ENCODE peak calls at places on chromosomes 11 and 22, in eight cellular contexts. One of them, this sample, is unnamed.

GRCh38 chr22:21754523-21755128 is 19.0 kb upstream of the YPEL1 start:
- DNase-seq in left colon: peak
- DNase-seq in cardiac muscle cell: peak
- DNase-seq in smooth muscle cell of the brain vasculature: no peak
- DNase-seq in NAMALWA: peak
- DNase-seq in DMS53: no peak
- DNase-seq in COR-L47: no peak
- DNase-seq in T-helper 2 cell: no peak
- DNase-seq in this sample: peak

GRCh38 chr11:13280777-13281176 is 3.2 kb downstream of the BMAL1 start:
- DNase-seq in left colon: no peak
- DNase-seq in cardiac muscle cell: no peak
- DNase-seq in smooth muscle cell of the brain vasculature: no peak
- DNase-seq in NAMALWA: no peak
- DNase-seq in DMS53: no peak
- DNase-seq in COR-L47: no peak
- DNase-seq in T-helper 2 cell: no peak
- DNase-seq in this sample: no peak

GRCh38 chr11:8260202-8260996 is 3.3 kb downstream of the LMO1 start:
- DNase-seq in left colon: no peak
- DNase-seq in cardiac muscle cell: no peak
- DNase-seq in smooth muscle cell of the brain vasculature: no peak
- DNase-seq in NAMALWA: no peak
- DNase-seq in DMS53: no peak
- DNase-seq in COR-L47: no peak
- DNase-seq in T-helper 2 cell: no peak
- DNase-seq in this sample: no peak

GRCh38 chr11:71250512-71251158 is 1.7 kb downstream of the SHANK2 start:
- DNase-seq in left colon: no peak
- DNase-seq in cardiac muscle cell: no peak
- DNase-seq in smooth muscle cell of the brain vasculature: no peak
- DNase-seq in NAMALWA: no peak
- DNase-seq in DMS53: no peak
- DNase-seq in COR-L47: no peak
- DNase-seq in T-helper 2 cell: no peak
- DNase-seq in this sample: no peak

GRCh38 chr11:120035756-120036155 is 102.2 kb downstream of the TRIM29 start:
- DNase-seq in left colon: no peak
- DNase-seq in cardiac muscle cell: no peak
- DNase-seq in smooth muscle cell of the brain vasculature: no peak
- DNase-seq in NAMALWA: no peak
- DNase-seq in DMS53: no peak
- DNase-seq in COR-L47: no peak
- DNase-seq in T-helper 2 cell: no peak
- DNase-seq in this sample: no peak

GRCh38 chr22:30310881-30311771 is 15.6 kb downstream of the TBC1D10A start:
- DNase-seq in left colon: peak
- DNase-seq in cardiac muscle cell: peak
- DNase-seq in smooth muscle cell of the brain vasculature: no peak
- DNase-seq in NAMALWA: no peak
- DNase-seq in DMS53: no peak
- DNase-seq in COR-L47: no peak
- DNase-seq in T-helper 2 cell: no peak
- DNase-seq in this sample: no peak

GRCh38 chr11:93099811-93100210 is 98.0 kb downstream of the SLC36A4 start:
- DNase-seq in left colon: no peak
- DNase-seq in cardiac muscle cell: peak
- DNase-seq in smooth muscle cell of the brain vasculature: no peak
- DNase-seq in NAMALWA: no peak
- DNase-seq in DMS53: no peak
- DNase-seq in COR-L47: no peak
- DNase-seq in T-helper 2 cell: no peak
- DNase-seq in this sample: no peak

GRCh38 chr22:46758867-46759290 is 3.6 kb upstream of the TBC1D22A start:
- DNase-seq in left colon: peak
- DNase-seq in cardiac muscle cell: peak
- DNase-seq in smooth muscle cell of the brain vasculature: no peak
- DNase-seq in NAMALWA: peak
- DNase-seq in DMS53: peak
- DNase-seq in COR-L47: no peak
- DNase-seq in T-helper 2 cell: no peak
- DNase-seq in this sample: peak

GRCh38 chr22:31613286-31613903 is 48.6 kb downstream of the PISD start:
- DNase-seq in left colon: no peak
- DNase-seq in cardiac muscle cell: no peak
- DNase-seq in smooth muscle cell of the brain vasculature: no peak
- DNase-seq in NAMALWA: no peak
- DNase-seq in DMS53: no peak
- DNase-seq in COR-L47: no peak
- DNase-seq in T-helper 2 cell: no peak
- DNase-seq in this sample: no peak

GRCh38 chr11:111429066-111429506 is 50.0 kb upstream of the POU2AF1 start:
- DNase-seq in left colon: peak
- DNase-seq in cardiac muscle cell: peak
- DNase-seq in smooth muscle cell of the brain vasculature: peak
- DNase-seq in NAMALWA: peak
- DNase-seq in DMS53: peak
- DNase-seq in COR-L47: no peak
- DNase-seq in T-helper 2 cell: no peak
- DNase-seq in this sample: peak

GRCh38 chr11:100676901-100677300 is 10.2 kb upstream of the ARHGAP42 start:
- DNase-seq in left colon: no peak
- DNase-seq in cardiac muscle cell: no peak
- DNase-seq in smooth muscle cell of the brain vasculature: no peak
- DNase-seq in NAMALWA: no peak
- DNase-seq in DMS53: peak
- DNase-seq in COR-L47: no peak
- DNase-seq in T-helper 2 cell: no peak
- DNase-seq in this sample: no peak

GRCh38 chr11:12232819-12233601 is 122.6 kb downstream of the MICAL2 start:
- DNase-seq in left colon: no peak
- DNase-seq in cardiac muscle cell: peak
- DNase-seq in smooth muscle cell of the brain vasculature: no peak
- DNase-seq in NAMALWA: no peak
- DNase-seq in DMS53: no peak
- DNase-seq in COR-L47: no peak
- DNase-seq in T-helper 2 cell: no peak
- DNase-seq in this sample: no peak

GRCh38 chr11:126161146-126161458 is 50.3 kb downstream of the RPUSD4 start:
- DNase-seq in left colon: no peak
- DNase-seq in cardiac muscle cell: no peak
- DNase-seq in smooth muscle cell of the brain vasculature: no peak
- DNase-seq in NAMALWA: no peak
- DNase-seq in DMS53: no peak
- DNase-seq in COR-L47: no peak
- DNase-seq in T-helper 2 cell: no peak
- DNase-seq in this sample: no peak

GRCh38 chr11:118216621-118217526 is 7.9 kb downstream of the JAML start:
- DNase-seq in left colon: no peak
- DNase-seq in cardiac muscle cell: no peak
- DNase-seq in smooth muscle cell of the brain vasculature: no peak
- DNase-seq in NAMALWA: no peak
- DNase-seq in DMS53: no peak
- DNase-seq in COR-L47: no peak
- DNase-seq in T-helper 2 cell: peak
- DNase-seq in this sample: no peak

GRCh38 chr22:36486619-36487384 is 5.4 kb upstream of the TXN2 start:
- DNase-seq in left colon: peak
- DNase-seq in cardiac muscle cell: peak
- DNase-seq in smooth muscle cell of the brain vasculature: no peak
- DNase-seq in NAMALWA: peak
- DNase-seq in DMS53: peak
- DNase-seq in COR-L47: peak
- DNase-seq in T-helper 2 cell: peak
- DNase-seq in this sample: peak

GRCh38 chr11:110110854-110111253 is 17.7 kb downstream of the ZC3H12C start:
- DNase-seq in left colon: no peak
- DNase-seq in cardiac muscle cell: no peak
- DNase-seq in smooth muscle cell of the brain vasculature: no peak
- DNase-seq in NAMALWA: no peak
- DNase-seq in DMS53: no peak
- DNase-seq in COR-L47: no peak
- DNase-seq in T-helper 2 cell: no peak
- DNase-seq in this sample: no peak

GRCh38 chr11:107741044-107741823 is 29.4 kb upstream of the SLN start:
- DNase-seq in left colon: peak
- DNase-seq in cardiac muscle cell: peak
- DNase-seq in smooth muscle cell of the brain vasculature: peak
- DNase-seq in NAMALWA: peak
- DNase-seq in DMS53: peak
- DNase-seq in COR-L47: no peak
- DNase-seq in T-helper 2 cell: no peak
- DNase-seq in this sample: peak

GRCh38 chr11:43638717-43639116 is 41.8 kb upstream of the HSD17B12 start:
- DNase-seq in left colon: no peak
- DNase-seq in cardiac muscle cell: no peak
- DNase-seq in smooth muscle cell of the brain vasculature: no peak
- DNase-seq in NAMALWA: no peak
- DNase-seq in DMS53: no peak
- DNase-seq in COR-L47: no peak
- DNase-seq in T-helper 2 cell: no peak
- DNase-seq in this sample: no peak

GRCh38 chr11:66015936-66016792 is 4.4 kb downstream of the CST6 start:
- DNase-seq in left colon: no peak
- DNase-seq in cardiac muscle cell: no peak
- DNase-seq in smooth muscle cell of the brain vasculature: no peak
- DNase-seq in NAMALWA: no peak
- DNase-seq in DMS53: no peak
- DNase-seq in COR-L47: no peak
- DNase-seq in T-helper 2 cell: no peak
- DNase-seq in this sample: no peak

GRCh38 chr11:35337136-35337918 is 82.0 kb downstream of the SLC1A2 start:
- DNase-seq in left colon: no peak
- DNase-seq in cardiac muscle cell: peak
- DNase-seq in smooth muscle cell of the brain vasculature: peak
- DNase-seq in NAMALWA: no peak
- DNase-seq in DMS53: peak
- DNase-seq in COR-L47: no peak
- DNase-seq in T-helper 2 cell: no peak
- DNase-seq in this sample: no peak

GRCh38 chr11:93796832-93797231 is 12.8 kb downstream of the MED17 start:
- DNase-seq in left colon: no peak
- DNase-seq in cardiac muscle cell: no peak
- DNase-seq in smooth muscle cell of the brain vasculature: no peak
- DNase-seq in NAMALWA: no peak
- DNase-seq in DMS53: no peak
- DNase-seq in COR-L47: no peak
- DNase-seq in T-helper 2 cell: no peak
- DNase-seq in this sample: no peak

GRCh38 chr11:125091247-125091876 is 20.1 kb downstream of the TMEM218 start:
- DNase-seq in left colon: no peak
- DNase-seq in cardiac muscle cell: peak
- DNase-seq in smooth muscle cell of the brain vasculature: peak
- DNase-seq in NAMALWA: peak
- DNase-seq in DMS53: peak
- DNase-seq in COR-L47: peak
- DNase-seq in T-helper 2 cell: no peak
- DNase-seq in this sample: peak

GRCh38 chr11:17588721-17589120 is 41.7 kb downstream of the OTOG start:
- DNase-seq in left colon: no peak
- DNase-seq in cardiac muscle cell: no peak
- DNase-seq in smooth muscle cell of the brain vasculature: no peak
- DNase-seq in NAMALWA: no peak
- DNase-seq in DMS53: no peak
- DNase-seq in COR-L47: no peak
- DNase-seq in T-helper 2 cell: no peak
- DNase-seq in this sample: no peak

GRCh38 chr11:118908931-118909618 is 16.7 kb downstream of the BCL9L start:
- DNase-seq in left colon: peak
- DNase-seq in cardiac muscle cell: peak
- DNase-seq in smooth muscle cell of the brain vasculature: no peak
- DNase-seq in NAMALWA: no peak
- DNase-seq in DMS53: no peak
- DNase-seq in COR-L47: peak
- DNase-seq in T-helper 2 cell: no peak
- DNase-seq in this sample: peak

This sample was measured in cerebellar cortex.